ENCODE peak calls at places on chromosomes 16 and 17, in six cellular contexts. R is tibial nerve; P is NCI-H774; F is MCF 10A; A is stimulated activated CD4-positive, alpha-beta T cell treated with anti-CD3 and anti-CD28 coated beads, Interleukin-2, amount 100 ng/mL, for 48 hours; Z is left ventricle myocardium inferior. J is an unnamed sample.

GRCh38 chr17:51250314-51250840 is 9.5 kb downstream of the MBTD1 start:
- DNase-seq in Z (no peak), F (no peak), P (no peak), R (no peak), A (no peak), J (no peak)

GRCh38 chr16:74601131-74601871 is 5.6 kb downstream of the GLG1 start:
- DNase-seq in P (no peak), R (no peak), A (peak; percentile 23), Z (no peak), F (no peak), J (peak; percentile 27)

GRCh38 chr17:79857095-79857494 is 17.9 kb upstream of the CBX4 start:
- DNase-seq in P (no peak), Z (no peak), A (no peak), R (no peak), F (no peak), J (no peak)

GRCh38 chr16:9092282-9092962 is 978 bp downstream of the HAPSTR1 start:
- DNase-seq in F (no peak), A (peak; percentile 36), Z (peak; percentile 63), P (no peak), R (peak; percentile 24), J (peak; percentile 75)

GRCh38 chr16:17083628-17084027 is 387.1 kb downstream of the XYLT1 start:
- DNase-seq in F (no peak), P (peak; percentile 67), A (no peak), R (no peak), Z (no peak), J (no peak)

GRCh38 chr17:50021681-50022370 is 26.8 kb upstream of the DLX3 start:
- DNase-seq in A (no peak), Z (no peak), R (no peak), F (no peak), P (no peak), J (no peak)

GRCh38 chr17:42243493-42243982 is 32.7 kb downstream of the STAT5B start:
- DNase-seq in P (no peak), Z (no peak), R (no peak), F (no peak), A (no peak), J (no peak)

GRCh38 chr17:17087424-17088103 is 45.3 kb downstream of the MPRIP start:
- DNase-seq in F (peak; percentile 28), Z (no peak), R (peak; percentile 5), P (no peak), A (no peak), J (peak; percentile 41)

GRCh38 chr17:39612935-39613465 is 5.3 kb upstream of the NEUROD2 start:
- DNase-seq in A (no peak), R (no peak), P (no peak), Z (no peak), F (no peak), J (no peak)

GRCh38 chr17:56499799-56500388 is 93.6 kb upstream of the NOG start:
- DNase-seq in R (peak; percentile 13), Z (no peak), A (peak; percentile 11), P (no peak), F (peak; percentile 56), J (no peak)

GRCh38 chr16:89633064-89633631 is 19.7 kb downstream of the DPEP1 start:
- DNase-seq in A (no peak), F (peak; percentile 59), P (no peak), Z (no peak), R (no peak), J (no peak)

GRCh38 chr16:75238132-75238852 is 13.1 kb downstream of the BCAR1 start:
- DNase-seq in R (peak; percentile 47), P (no peak), A (no peak), Z (peak; percentile 81), F (no peak), J (peak; percentile 82)

GRCh38 chr16:64089697-64090096 is 1032.2 kb downstream of the CDH11 start:
- DNase-seq in P (no peak), F (peak; percentile 51), Z (no peak), R (no peak), A (no peak), J (no peak)

GRCh38 chr16:4340443-4340842 is 10.7 kb downstream of the PAM16 start:
- DNase-seq in A (no peak), R (no peak), P (no peak), Z (no peak), F (no peak), J (no peak)

GRCh38 chr17:45364531-45365390 is 47.9 kb upstream of the MAP3K14 start:
- DNase-seq in F (no peak), Z (no peak), P (no peak), R (peak; percentile 9), A (no peak), J (peak; percentile 53)

GRCh38 chr17:83194761-83195329 is 115.4 kb downstream of the METRNL start:
- DNase-seq in A (no peak), F (peak; percentile 39), P (no peak), R (peak; percentile 13), Z (no peak), J (peak; percentile 62)

GRCh38 chr17:74336307-74336706 is 10.3 kb downstream of the KIF19 start:
- DNase-seq in P (no peak), Z (no peak), R (no peak), F (no peak), A (no peak), J (no peak)

GRCh38 chr17:39198186-39198566 is 707 bp upstream of the CACNB1 start:
- DNase-seq in Z (no peak), F (no peak), A (no peak), P (no peak), R (no peak), J (no peak)

GRCh38 chr17:42547698-42548069 is 5.0 kb upstream of the HSD17B1 start:
- DNase-seq in F (no peak), Z (peak; percentile 58), R (no peak), A (no peak), P (no peak), J (no peak)

GRCh38 chr16:30005341-30006094 is 5.3 kb downstream of the DOC2A start:
- DNase-seq in Z (no peak), F (peak; percentile 41), P (no peak), A (peak; percentile 25), R (no peak), J (no peak)

GRCh38 chr16:88798073-88798472 is 5.5 kb upstream of the CDT1 start:
- DNase-seq in P (no peak), A (no peak), F (no peak), Z (no peak), R (no peak), J (no peak)

GRCh38 chr17:82828875-82829487 is 10.8 kb downstream of the ZNF750 start:
- DNase-seq in A (no peak), P (no peak), R (no peak), Z (no peak), F (no peak), J (no peak)

GRCh38 chr17:44914698-44915271 is 515 bp downstream of the GFAP start:
- DNase-seq in R (no peak), P (no peak), A (no peak), F (no peak), Z (no peak), J (peak; percentile 47)

GRCh38 chr16:1564325-1564724 is 30.9 kb downstream of the TMEM204 start:
- DNase-seq in F (no peak), R (no peak), Z (no peak), P (no peak), A (no peak), J (no peak)

GRCh38 chr16:85657267-85657650 is 31.5 kb downstream of the GINS2 start:
- DNase-seq in Z (no peak), R (no peak), F (no peak), P (no peak), A (no peak), J (no peak)

GRCh38 chr17:14019186-14019956 is 49.9 kb upstream of the COX10 start:
- DNase-seq in Z (no peak), R (no peak), A (peak; percentile 1), F (peak; percentile 42), P (no peak), J (no peak)

GRCh38 chr17:9284884-9285283 is 263.6 kb downstream of the NTN1 start:
- DNase-seq in P (no peak), R (no peak), F (no peak), Z (peak; percentile 22), A (no peak), J (no peak)

GRCh38 chr17:1764274-1764673 is 2.4 kb downstream of the SERPINF1 start:
- DNase-seq in F (no peak), P (no peak), Z (peak; percentile 74), A (peak; percentile 20), R (peak; percentile 74), J (peak; percentile 84)

GRCh38 chr16:84999200-84999599 is 12.1 kb downstream of the ZDHHC7 start:
- DNase-seq in R (no peak), Z (no peak), F (peak; percentile 41), A (no peak), P (no peak), J (no peak)

GRCh38 chr17:31533546-31534155 is 142.2 kb downstream of the RAB11FIP4 start:
- DNase-seq in F (peak; percentile 70), A (no peak), Z (no peak), R (no peak), P (no peak), J (peak; percentile 74)

GRCh38 chr16:52964290-52964689 is 88.4 kb downstream of the CHD9NB start:
- DNase-seq in Z (no peak), P (no peak), F (no peak), R (no peak), A (no peak), J (no peak)

GRCh38 chr17:42853004-42853403 is 2.0 kb downstream of the AOC3 start:
- DNase-seq in R (no peak), A (no peak), Z (no peak), P (no peak), F (no peak), J (peak; percentile 46)

GRCh38 chr16:58501242-58502131 is 1.5 kb downstream of the NDRG4 start:
- DNase-seq in F (no peak), P (peak; percentile 34), R (no peak), Z (no peak), A (no peak), J (no peak)

GRCh38 chr16:80441935-80442334 is 98.9 kb upstream of the DYNLRB2 start:
- DNase-seq in F (no peak), R (no peak), Z (no peak), A (no peak), P (no peak), J (no peak)

GRCh38 chr17:80950466-80951120 is 41.0 kb upstream of the CHMP6 start:
- DNase-seq in R (no peak), A (no peak), F (no peak), Z (no peak), P (no peak), J (peak; percentile 44)

GRCh38 chr17:60345233-60345632 is 46.7 kb downstream of the USP32 start:
- DNase-seq in R (no peak), A (no peak), F (no peak), Z (no peak), P (no peak), J (no peak)

GRCh38 chr17:79188048-79188447 is 113.4 kb downstream of the ENGASE start:
- DNase-seq in F (peak; percentile 20), R (no peak), P (no peak), Z (no peak), A (no peak), J (no peak)

GRCh38 chr16:27314161-27314723 is 468 bp downstream of the IL4R start:
- DNase-seq in A (peak; percentile 58), P (no peak), F (peak; percentile 93), R (no peak), Z (peak; percentile 36), J (peak; percentile 65)

GRCh38 chr17:82013341-82013740 is 9.3 kb downstream of the CENPX start:
- DNase-seq in A (no peak), F (no peak), Z (peak; percentile 48), R (no peak), P (no peak), J (no peak)